ENCODE peak calls at places on chromosomes 7 and 10, in eight cellular contexts. Y, B, W, U, F, G, V and Z are unnamed samples.

GRCh38 chr7:93046641-93047040 is 71.1 kb downstream of the SAMD9 start:
- DNase-seq in F (no peak), G (no peak), U (no peak), V (no peak), W (peak), B (no peak), Y (no peak), Z (no peak)

GRCh38 chr10:43739171-43739570 is 90.5 kb upstream of the ZNF32 start:
- DNase-seq in G (no peak), B (no peak), Y (no peak), W (no peak), F (no peak), V (no peak), U (no peak), Z (no peak)

GRCh38 chr10:89837173-89838001 is 136.0 kb downstream of the KIF20B start:
- DNase-seq in B (peak), Y (peak), F (no peak), G (no peak), U (peak), W (no peak), V (no peak), Z (peak)

GRCh38 chr10:91190388-91190870 is 30.0 kb upstream of the PCGF5 start:
- DNase-seq in V (no peak), F (no peak), U (peak), B (peak), W (no peak), Y (no peak), G (no peak), Z (no peak)

GRCh38 chr10:29039091-29039490 is 249.8 kb upstream of the LYZL1 start:
- DNase-seq in F (no peak), B (no peak), Y (no peak), G (no peak), U (no peak), W (no peak), V (no peak), Z (no peak)

GRCh38 chr10:123909866-123910265 is 18.3 kb upstream of the CPXM2 start:
- DNase-seq in B (no peak), W (no peak), U (no peak), Y (no peak), V (no peak), G (no peak), F (no peak), Z (no peak)

GRCh38 chr10:84523509-84523908 is 195.1 kb downstream of the CCSER2 start:
- DNase-seq in V (no peak), Y (no peak), U (no peak), G (no peak), F (no peak), B (peak), W (no peak), Z (peak)

GRCh38 chr7:149496642-149497391 is 792 bp downstream of the ZNF746 start:
- DNase-seq in B (peak), Y (peak), V (no peak), G (peak), F (peak), U (peak), W (peak), Z (peak)

GRCh38 chr7:37943905-37944736 is 23.7 kb downstream of the EPDR1 start:
- DNase-seq in G (no peak), F (no peak), Y (no peak), B (peak), W (peak), U (no peak), V (no peak), Z (peak)

GRCh38 chr10:86364551-86365345 is 1.8 kb downstream of the GRID1 start:
- DNase-seq in V (no peak), F (no peak), U (no peak), B (no peak), G (peak), Y (peak), W (peak), Z (peak)

GRCh38 chr10:75211007-75211735 is 575 bp downstream of the VDAC2 start:
- DNase-seq in F (no peak), G (no peak), U (peak), W (no peak), B (peak), Y (no peak), V (no peak), Z (peak)

GRCh38 chr7:105743351-105743812 is 133.0 kb downstream of the ATXN7L1 start:
- DNase-seq in F (no peak), V (no peak), U (peak), B (no peak), W (no peak), Y (no peak), G (no peak), Z (no peak)

GRCh38 chr7:120241973-120242372 is 31.0 kb upstream of the KCND2 start:
- DNase-seq in W (no peak), F (no peak), U (no peak), V (no peak), B (no peak), Y (no peak), G (no peak), Z (no peak)

GRCh38 chr7:832292-832967 is at the start of gene SUN1:
- DNase-seq in Y (no peak), V (no peak), W (no peak), B (peak), G (peak), F (no peak), U (peak), Z (peak)

GRCh38 chr7:73521636-73522080 is 435 bp downstream of the BAZ1B start:
- DNase-seq in Y (peak), U (peak), B (no peak), F (peak), G (peak), V (no peak), W (peak), Z (peak)

GRCh38 chr10:72796042-72796441 is 97.5 kb upstream of the OIT3 start:
- DNase-seq in B (peak), U (peak), G (no peak), F (no peak), Y (no peak), W (no peak), V (no peak), Z (no peak)

GRCh38 chr10:75358835-75359421 is 42.6 kb downstream of the ZNF503 start:
- DNase-seq in W (no peak), V (no peak), B (peak), U (peak), G (no peak), F (peak), Y (no peak), Z (peak)

GRCh38 chr7:92158660-92159575 is 20.0 kb downstream of the LRRD1 start:
- DNase-seq in F (no peak), W (no peak), G (no peak), U (peak), V (no peak), Y (no peak), B (peak), Z (no peak)

GRCh38 chr10:103442031-103442461 is 10.1 kb downstream of the CALHM2 start:
- DNase-seq in F (peak), U (peak), G (no peak), W (no peak), V (peak), B (peak), Y (no peak), Z (no peak)

GRCh38 chr7:144824360-144824759 is 11.5 kb downstream of the TPK1 start:
- DNase-seq in F (no peak), W (no peak), V (no peak), B (peak), Y (no peak), G (no peak), U (peak), Z (no peak)

GRCh38 chr10:120810298-120810697 is 40.9 kb upstream of the WDR11 start:
- DNase-seq in B (no peak), V (no peak), W (no peak), F (no peak), G (peak), Y (no peak), U (no peak), Z (no peak)

GRCh38 chr7:141408440-141408839 is 142.8 kb upstream of the AGK start:
- DNase-seq in W (no peak), U (no peak), G (no peak), V (no peak), F (no peak), Y (no peak), B (no peak), Z (no peak)

DNA sequence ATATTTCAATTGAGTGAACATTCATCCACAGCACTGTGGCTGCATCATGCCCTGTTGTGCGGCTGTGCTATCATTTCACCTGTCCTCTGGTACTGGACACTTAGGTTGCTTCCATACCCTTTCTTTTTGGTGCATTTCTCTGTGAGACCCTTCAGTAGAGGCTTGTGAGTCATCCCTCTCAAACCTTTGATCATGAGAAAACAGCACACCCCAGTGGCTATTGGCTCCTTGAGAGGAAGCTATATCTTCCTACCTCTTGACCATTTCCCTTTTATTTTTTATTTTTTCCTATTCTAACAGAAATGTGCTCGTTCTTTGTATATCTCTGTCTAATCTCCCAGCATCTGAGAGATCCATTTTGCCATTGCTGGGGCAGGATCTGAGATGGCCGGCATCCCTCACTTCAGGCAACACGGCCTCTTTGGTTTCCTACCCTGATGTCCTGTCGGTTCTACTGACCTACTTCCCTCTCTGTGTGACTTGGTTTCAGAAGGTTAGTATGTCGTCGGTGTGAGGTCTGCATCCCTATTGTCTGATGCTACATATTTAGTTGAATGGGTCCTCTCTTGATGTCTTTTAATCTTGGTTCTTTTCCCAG is 23.8 kb upstream of the PIK3AP1 start:
- DNase-seq in G (no peak), V (no peak), F (no peak), W (no peak), U (peak), Y (no peak), B (peak), Z (no peak)
- TF ChIP-seq CTCF in G (no peak), V (no peak), F (peak), W (no peak), U (peak), Y (no peak), B (no peak), Z (no peak)

GRCh38 chr7:143300959-143301617 is 12.9 kb downstream of the CASP2 start:
- DNase-seq in W (no peak), B (peak), Y (no peak), V (no peak), F (no peak), G (no peak), U (peak), Z (no peak)

GRCh38 chr7:143303733-143304132 is 12.2 kb upstream of the CLCN1 start:
- DNase-seq in Y (no peak), F (no peak), B (no peak), G (no peak), V (no peak), U (no peak), W (no peak), Z (no peak)

GRCh38 chr7:143299346-143299745 is 11.2 kb downstream of the CASP2 start:
- DNase-seq in V (no peak), Y (no peak), B (peak), F (no peak), U (peak), W (no peak), G (no peak), Z (no peak)

GRCh38 chr7:143296686-143297085 is 8.5 kb downstream of the CASP2 start:
- DNase-seq in B (no peak), W (no peak), Y (no peak), U (no peak), G (no peak), V (no peak), F (no peak), Z (no peak)

GRCh38 chr7:143299840-143300239 is 11.7 kb downstream of the CASP2 start:
- DNase-seq in U (no peak), Y (peak), W (peak), F (no peak), B (peak), V (no peak), G (peak), Z (peak)
- TF ChIP-seq CTCF in U (peak), Y (peak), W (peak), F (peak), B (peak), V (peak), G (peak), Z (peak)

GRCh38 chr10:132591166-132591971 is 53.8 kb downstream of the INPP5A start:
- DNase-seq in V (no peak), G (no peak), F (peak), B (peak), Y (peak), U (peak), W (no peak), Z (peak)
- TF ChIP-seq CTCF in V (no peak), G (no peak), F (no peak), B (no peak), Y (no peak), U (no peak), W (no peak), Z (no peak)

GRCh38 chr10:70478191-70479160 is at the start of gene PALD1:
- DNase-seq in Y (peak), W (peak), G (peak), F (peak), V (peak), B (no peak), U (no peak), Z (peak)
- TF ChIP-seq CTCF in Y (no peak), W (no peak), G (no peak), F (peak), V (no peak), B (no peak), U (no peak), Z (no peak)

GRCh38 chr7:66493235-66494181 is 135.2 kb upstream of the KCTD7 start:
- DNase-seq in G (peak), B (peak), W (peak), V (peak), F (peak), Y (peak), U (peak), Z (peak)
- TF ChIP-seq CTCF in G (no peak), B (peak), W (no peak), V (no peak), F (peak), Y (no peak), U (no peak), Z (no peak)

GRCh38 chr10:45254892-45255291 is 60.5 kb downstream of the OR13A1 start:
- DNase-seq in W (no peak), B (no peak), U (no peak), F (no peak), G (no peak), Y (no peak), V (no peak), Z (no peak)
- TF ChIP-seq CTCF in W (no peak), B (no peak), U (no peak), F (no peak), G (no peak), Y (no peak), V (no peak), Z (no peak)

DNA sequence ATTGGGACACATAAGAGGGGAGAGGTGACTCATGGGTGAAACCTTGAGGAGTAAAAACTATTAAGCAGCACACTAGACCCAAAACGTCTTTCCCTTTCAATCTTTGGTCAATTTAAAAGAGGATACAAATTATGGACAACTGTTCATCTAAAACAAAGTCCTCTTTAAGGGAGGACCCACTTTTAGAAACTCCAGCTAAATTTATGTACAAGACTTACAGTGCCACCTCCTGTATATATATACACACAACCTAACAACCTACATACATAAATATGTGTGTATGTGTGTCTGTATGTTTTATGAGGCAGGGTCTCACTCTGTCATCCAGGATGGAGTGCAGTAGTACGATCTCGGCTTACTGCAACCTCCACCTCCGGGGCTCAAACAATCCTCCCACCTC is 18.1 kb upstream of the ZC3HAV1 start:
- DNase-seq in F (no peak), G (no peak), V (no peak), U (peak), W (no peak), B (peak), Y (no peak), Z (no peak)
- TF ChIP-seq CTCF in F (no peak), G (no peak), V (no peak), U (peak), W (no peak), B (no peak), Y (no peak), Z (no peak)

GRCh38 chr10:15053061-15053460 is 9.3 kb downstream of the OLAH start:
- DNase-seq in W (no peak), F (no peak), V (no peak), Y (no peak), U (no peak), B (no peak), G (no peak), Z (no peak)

GRCh38 chr10:15046626-15047025 is 2.9 kb downstream of the OLAH start:
- DNase-seq in B (peak), F (no peak), U (peak), V (no peak), Y (no peak), G (no peak), W (no peak), Z (no peak)

DNA sequence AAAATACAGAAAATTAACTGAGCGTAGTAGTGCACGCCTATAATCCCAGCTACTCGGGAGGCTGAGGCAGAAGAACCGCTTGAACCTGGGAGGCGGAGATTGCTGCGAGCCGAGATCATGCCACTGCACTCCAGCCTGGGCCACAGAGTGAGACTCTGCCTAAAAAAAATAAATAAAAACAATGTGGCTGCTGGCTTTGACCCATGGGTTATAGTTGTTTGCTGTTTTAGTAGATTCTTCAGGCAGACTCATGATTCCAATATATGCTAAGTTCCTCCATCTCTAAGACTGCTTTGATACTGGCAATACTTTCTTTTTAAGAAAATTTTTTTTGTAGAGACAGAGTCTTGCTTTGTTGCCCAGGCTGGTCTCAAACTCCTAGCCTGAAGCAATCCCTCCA is 8.4 kb downstream of the OLAH start:
- DNase-seq in W (no peak), U (peak), V (no peak), Y (no peak), F (no peak), G (no peak), B (no peak), Z (no peak)
- TF ChIP-seq CTCF in W (no peak), U (no peak), V (no peak), Y (no peak), F (no peak), G (no peak), B (no peak), Z (no peak)

GRCh38 chr10:130778166-130778545 is 533.4 kb downstream of the TCERG1L start:
- DNase-seq in V (no peak), G (no peak), U (no peak), F (no peak), W (no peak), B (no peak), Y (no peak), Z (no peak)

GRCh38 chr10:130786365-130786966 is 525.1 kb downstream of the TCERG1L start:
- DNase-seq in F (no peak), V (no peak), G (no peak), B (no peak), Y (no peak), W (no peak), U (no peak), Z (no peak)

GRCh38 chr10:130787252-130787651 is 524.3 kb downstream of the TCERG1L start:
- DNase-seq in F (no peak), V (no peak), B (no peak), U (no peak), Y (no peak), W (no peak), G (no peak), Z (no peak)

GRCh38 chr10:130784326-130784725 is 527.2 kb downstream of the TCERG1L start:
- DNase-seq in F (no peak), V (no peak), B (no peak), Y (no peak), W (no peak), U (no peak), G (no peak), Z (no peak)

GRCh38 chr10:130782467-130782866 is 529.1 kb downstream of the TCERG1L start:
- DNase-seq in V (no peak), W (no peak), U (no peak), G (no peak), F (no peak), B (no peak), Y (no peak), Z (no peak)
- TF ChIP-seq CTCF in V (no peak), W (no peak), U (no peak), G (no peak), F (no peak), B (no peak), Y (no peak), Z (no peak)

DNA sequence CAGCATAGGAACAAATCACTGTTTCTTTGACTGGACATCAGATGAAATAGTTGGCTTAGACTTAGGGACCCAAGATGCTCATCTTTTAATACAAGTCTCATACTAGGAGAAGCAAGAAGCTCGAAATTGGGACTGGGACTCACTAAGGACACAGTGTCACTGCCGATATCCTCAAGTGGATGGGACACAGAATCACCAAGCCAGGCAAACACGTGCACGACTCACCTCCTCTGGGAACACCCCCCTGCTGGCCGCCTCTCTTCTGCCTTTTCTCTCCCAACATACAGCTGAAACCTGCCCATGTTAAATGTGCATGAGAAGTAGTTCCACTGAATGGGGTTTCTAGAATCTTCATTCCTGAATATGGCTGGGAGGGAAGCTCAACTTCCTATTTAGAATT is 106.6 kb upstream of the FAM204A start:
- DNase-seq in Y (no peak), W (no peak), V (no peak), U (no peak), G (no peak), B (no peak), F (no peak), Z (no peak)
- TF ChIP-seq CTCF in Y (no peak), W (no peak), V (no peak), U (no peak), G (no peak), B (no peak), F (no peak), Z (no peak)